ENCODE peak calls at places on chromosomes 11 and 22, in nine cellular contexts. Z is psoas muscle, L is cardiac fibroblast, Y is AG04449, X is gastrocnemius medialis, F is pancreas, V is mucosa of descending colon, H is esophagus muscularis mucosa, D is Calu3. U is an unnamed sample.

GRCh38 chr11:8757533-8757932 is 74.9 kb downstream of the RPL27A start:
- DNase-seq in Z (no peak), L (no peak), Y (no peak), X (no peak), F (no peak), V (no peak), H (no peak), D (no peak), U (no peak)

GRCh38 chr11:46698597-46698996 is 1.8 kb downstream of the ARHGAP1 start:
- DNase-seq in Z (no peak), L (no peak), Y (no peak), X (no peak), F (no peak), V (no peak), H (no peak), D (no peak), U (no peak)

GRCh38 chr11:117610045-117610444 is 187.0 kb downstream of the DSCAML1 start:
- DNase-seq in Z (no peak), L (no peak), Y (peak; percentile 26), X (no peak), F (no peak), V (no peak), H (no peak), D (peak; percentile 11), U (no peak)

GRCh38 chr22:17562906-17563870 is at the start of gene SLC25A18:
- DNase-seq in Z (peak; percentile 78), L (peak; percentile 76), Y (no peak), X (peak; percentile 88), F (no peak), V (no peak), H (no peak), D (no peak), U (no peak)

GRCh38 chr22:48882636-48883200 is 945.0 kb downstream of the BRD1 start:
- DNase-seq in Z (no peak), L (no peak), Y (no peak), X (no peak), F (no peak), V (no peak), H (no peak), D (no peak), U (peak; percentile 79)

GRCh38 chr11:96338910-96339703 is 3.9 kb downstream of the MAML2 start:
- DNase-seq in Z (peak; percentile 18), L (peak; percentile 76), Y (no peak), X (no peak), F (no peak), V (peak; percentile 58), H (no peak), D (no peak), U (no peak)

GRCh38 chr11:30454108-30454507 is 131.2 kb downstream of the ARL14EP start:
- DNase-seq in Z (no peak), L (no peak), Y (no peak), X (no peak), F (no peak), V (peak; percentile 36), H (no peak), D (no peak), U (no peak)

GRCh38 chr11:11170352-11171084 is 182.5 kb downstream of the CSNK2A3 start:
- DNase-seq in Z (no peak), L (no peak), Y (no peak), X (no peak), F (no peak), V (no peak), H (peak; percentile 81), D (no peak), U (no peak)

GRCh38 chr11:14374922-14375630 is 16.1 kb upstream of the RRAS2 start:
- DNase-seq in Z (no peak), L (no peak), Y (no peak), X (no peak), F (no peak), V (no peak), H (no peak), D (no peak), U (no peak)

GRCh38 chr11:122976734-122977454 is 4.7 kb downstream of the BSX start:
- DNase-seq in Z (no peak), L (no peak), Y (no peak), X (no peak), F (no peak), V (no peak), H (no peak), D (no peak), U (no peak)

GRCh38 chr11:122977455-122978302 is 4.0 kb downstream of the BSX start:
- DNase-seq in Z (no peak), L (no peak), Y (no peak), X (no peak), F (no peak), V (no peak), H (no peak), D (no peak), U (no peak)

GRCh38 chr11:122979103-122979814 is 2.4 kb downstream of the BSX start:
- DNase-seq in Z (no peak), L (no peak), Y (no peak), X (no peak), F (no peak), V (no peak), H (no peak), D (no peak), U (no peak)

GRCh38 chr11:122978303-122978620 is 3.4 kb downstream of the BSX start:
- DNase-seq in Z (no peak), L (no peak), Y (no peak), X (no peak), F (no peak), V (no peak), H (no peak), D (no peak), U (no peak)

DNA sequence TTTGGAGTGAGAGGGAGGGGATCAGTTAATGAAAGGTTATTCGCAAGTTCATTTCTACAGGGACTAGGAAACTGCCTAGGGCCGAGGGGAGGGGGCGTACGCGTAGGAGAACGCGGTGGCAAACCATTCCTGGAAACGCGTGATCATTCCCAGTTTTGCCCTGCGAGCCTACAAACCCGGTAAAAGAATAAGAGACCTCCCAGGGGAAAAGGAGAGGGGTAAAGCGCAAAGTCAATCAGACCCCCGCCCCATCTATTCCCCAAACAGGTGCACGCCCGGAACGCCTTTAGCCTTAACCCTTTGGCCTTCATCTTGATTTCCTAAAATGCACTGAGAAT is 5.3 kb downstream of the BSX start:
- DNase-seq in Z (no peak), L (no peak), Y (no peak), X (no peak), F (no peak), V (no peak), H (no peak), D (no peak), U (no peak)
- TF ChIP-seq CTCF in Z (no peak), L (no peak), Y (no peak), X (no peak), F (no peak), V (no peak), H (no peak), D (no peak), U (no peak)

DNA sequence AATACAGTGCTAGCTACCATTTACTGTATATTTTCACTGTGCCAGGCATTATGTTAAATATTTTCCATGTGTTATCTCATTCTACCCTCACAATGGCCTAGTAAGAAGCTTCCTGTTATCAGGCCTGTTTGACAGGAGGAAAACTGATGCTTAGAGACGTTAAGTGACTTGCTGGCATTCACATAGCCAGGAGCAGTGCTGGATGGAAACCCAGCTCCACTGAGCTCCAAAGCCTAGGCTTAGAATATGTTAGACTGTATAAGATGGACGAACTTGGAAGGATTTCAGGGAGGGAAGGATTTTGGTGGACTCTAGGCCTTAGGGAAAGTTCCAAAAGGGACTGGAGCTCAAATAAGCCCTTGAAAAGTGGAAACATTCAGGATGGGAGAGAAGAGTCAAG is 2.1 kb downstream of the CD44 start:
- DNase-seq in Z (no peak), L (no peak), Y (no peak), X (no peak), F (no peak), V (no peak), H (no peak), D (no peak), U (no peak)
- TF ChIP-seq CTCF in Z (no peak), L (no peak), Y (no peak), X (no peak), F (no peak), V (no peak), H (no peak), D (no peak), U (no peak)

GRCh38 chr11:33257160-33257896 is at the start of gene HIPK3:
- DNase-seq in Z (peak; percentile 84), L (peak; percentile 91), Y (no peak), X (peak; percentile 70), F (peak; percentile 83), V (peak; percentile 81), H (peak; percentile 93), D (peak; percentile 91), U (peak; percentile 96)
- TF ChIP-seq CTCF in Z (peak; percentile 66), L (no peak), Y (peak; percentile 14), X (peak; percentile 55), F (no peak), V (peak; percentile 65), H (peak; percentile 5), D (no peak), U (peak; percentile 46)

DNA sequence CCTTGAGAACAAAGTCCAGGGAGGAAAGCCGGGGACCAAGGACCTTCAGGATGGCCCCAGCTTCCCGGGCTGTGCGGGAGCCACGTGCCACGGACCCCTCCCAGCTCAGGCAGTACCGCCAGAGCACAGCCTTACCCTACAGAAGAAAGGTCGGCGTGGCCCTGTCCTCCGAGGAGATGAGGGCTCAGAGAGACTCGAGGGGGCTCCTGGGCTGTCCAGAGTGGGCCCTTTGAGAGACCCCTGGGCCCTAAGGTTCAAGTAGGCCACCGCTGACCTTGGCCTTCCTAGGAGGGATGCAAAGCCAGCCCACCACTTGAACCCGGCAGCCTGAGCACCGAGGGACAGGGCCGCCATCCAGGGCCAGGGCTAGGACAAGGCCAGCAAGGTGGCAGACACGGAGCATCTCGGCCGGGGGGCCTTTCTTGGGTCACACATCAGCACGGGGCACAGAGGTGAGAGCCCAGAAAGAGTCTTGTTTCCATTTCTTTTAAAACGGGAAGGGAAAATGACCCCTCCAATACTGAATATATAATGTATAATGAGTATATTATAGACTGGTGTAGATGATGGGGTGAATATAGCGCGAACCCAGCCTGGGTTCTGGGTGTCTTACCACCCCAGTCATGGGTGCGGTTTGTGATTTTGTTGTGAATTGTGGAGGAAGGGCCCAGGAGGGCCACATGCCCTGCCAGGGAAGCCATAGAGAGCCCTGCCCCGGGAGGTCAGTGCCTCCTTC is 34.4 kb upstream of the PPARA start:
- DNase-seq in Z (no peak), L (no peak), Y (no peak), X (no peak), F (peak; percentile 59), V (no peak), H (no peak), D (no peak), U (no peak)
- TF ChIP-seq CTCF in Z (no peak), L (no peak), Y (no peak), X (no peak), F (no peak), V (no peak), H (no peak), D (no peak), U (no peak)

DNA sequence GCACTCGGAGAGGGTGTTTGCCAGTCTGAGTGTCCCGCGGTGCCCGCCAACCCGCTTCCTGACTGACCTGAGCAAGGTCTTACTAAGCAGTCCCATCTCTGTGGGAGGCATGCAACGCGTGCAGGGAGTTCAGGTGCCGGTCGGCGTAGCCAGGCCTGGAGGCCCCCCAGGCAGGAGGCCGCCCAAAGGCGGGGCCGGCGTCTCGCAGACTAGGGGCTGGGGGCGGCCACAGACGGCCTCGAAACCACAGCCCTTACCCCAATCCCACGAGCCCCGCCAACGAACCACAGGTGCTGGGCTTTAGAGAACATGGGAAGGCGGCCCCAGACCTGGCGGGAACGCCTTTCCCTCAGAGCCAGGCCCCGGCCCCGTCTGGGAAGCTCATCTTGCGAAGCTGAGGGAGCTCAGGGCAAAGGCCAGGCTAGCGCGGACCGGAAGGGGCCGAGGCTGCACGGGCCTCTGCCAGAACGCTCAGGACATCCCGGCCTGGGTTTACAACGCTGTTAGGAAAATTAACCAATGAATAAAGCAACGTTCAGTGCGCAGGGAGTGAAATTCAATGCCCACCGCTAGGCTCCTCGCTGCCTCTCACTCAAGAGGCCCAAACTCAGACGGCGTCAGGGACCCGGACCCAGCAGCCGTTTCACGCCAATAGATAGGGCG is 2.1 kb upstream of the MTFP1 start:
- DNase-seq in Z (no peak), L (no peak), Y (no peak), X (no peak), F (no peak), V (peak; percentile 57), H (no peak), D (peak; percentile 58), U (peak; percentile 87)
- TF ChIP-seq CTCF in Z (peak; percentile 6), L (peak; percentile 3), Y (no peak), X (peak; percentile 14), F (no peak), V (no peak), H (no peak), D (no peak), U (peak; percentile 20)

U was measured in osteocyte.